ENCODE peak calls at places on chromosomes 2 and 18, in six cellular contexts. T, J, W, C, I and L are unnamed samples.

GRCh38 chr2:196260546-196260945 is 89.2 kb upstream of the STK17B start:
- DNase-seq in T (no peak), J (no peak), W (no peak), C (no peak), I (no peak), L (no peak)

GRCh38 chr2:74440005-74440377 is 1.7 kb downstream of the RTKN start:
- DNase-seq in T (no peak), J (peak), W (peak), C (no peak), I (no peak), L (no peak)

GRCh38 chr2:54579682-54580349 is 123.7 kb downstream of the SPTBN1 start:
- DNase-seq in T (no peak), J (no peak), W (no peak), C (peak), I (no peak), L (no peak)

GRCh38 chr2:56008661-56009411 is 85.3 kb upstream of the EFEMP1 start:
- DNase-seq in T (no peak), J (peak), W (no peak), C (no peak), I (peak), L (no peak)

GRCh38 chr2:37156071-37156856 is 516 bp downstream of the EIF2AK2 start:
- DNase-seq in T (no peak), J (peak), W (peak), C (no peak), I (no peak), L (no peak)

GRCh38 chr2:157327621-157328102 is 2.0 kb upstream of the ERMN start:
- DNase-seq in T (peak), J (peak), W (peak), C (peak), I (peak), L (peak)

GRCh38 chr18:75635096-75635495 is 207.6 kb upstream of the SMIM21 start:
- DNase-seq in T (no peak), J (no peak), W (no peak), C (no peak), I (no peak), L (no peak)

GRCh38 chr2:230816735-230817134 is 48.0 kb upstream of the ITM2C start:
- DNase-seq in T (no peak), J (no peak), W (no peak), C (no peak), I (no peak), L (no peak)

GRCh38 chr2:36371963-36372391 is 16.4 kb downstream of the CRIM1 start:
- DNase-seq in T (no peak), J (no peak), W (no peak), C (no peak), I (no peak), L (no peak)

GRCh38 chr2:233075966-233076339 is 15.8 kb downstream of the INPP5D start:
- DNase-seq in T (no peak), J (no peak), W (no peak), C (peak), I (no peak), L (no peak)

GRCh38 chr2:74188018-74188601 is 9.4 kb upstream of the MOB1A start:
- DNase-seq in T (no peak), J (no peak), W (no peak), C (no peak), I (no peak), L (no peak)

GRCh38 chr2:191636586-191636985 is 41.4 kb upstream of the NABP1 start:
- DNase-seq in T (no peak), J (no peak), W (no peak), C (no peak), I (no peak), L (no peak)

GRCh38 chr2:191636235-191636543 is 41.7 kb upstream of the NABP1 start:
- DNase-seq in T (no peak), J (no peak), W (no peak), C (no peak), I (no peak), L (no peak)

GRCh38 chr2:191638802-191639172 is 39.1 kb upstream of the NABP1 start:
- DNase-seq in T (no peak), J (no peak), W (no peak), C (no peak), I (no peak), L (no peak)

GRCh38 chr2:191638079-191638801 is 39.7 kb upstream of the NABP1 start:
- DNase-seq in T (no peak), J (no peak), W (peak), C (no peak), I (no peak), L (no peak)

GRCh38 chr2:191637182-191638078 is 40.5 kb upstream of the NABP1 start:
- DNase-seq in T (no peak), J (no peak), W (peak), C (no peak), I (no peak), L (no peak)
- TF ChIP-seq TAF1 in T (no peak), J (no peak), W (no peak), C (no peak), I (no peak), L (no peak)

DNA sequence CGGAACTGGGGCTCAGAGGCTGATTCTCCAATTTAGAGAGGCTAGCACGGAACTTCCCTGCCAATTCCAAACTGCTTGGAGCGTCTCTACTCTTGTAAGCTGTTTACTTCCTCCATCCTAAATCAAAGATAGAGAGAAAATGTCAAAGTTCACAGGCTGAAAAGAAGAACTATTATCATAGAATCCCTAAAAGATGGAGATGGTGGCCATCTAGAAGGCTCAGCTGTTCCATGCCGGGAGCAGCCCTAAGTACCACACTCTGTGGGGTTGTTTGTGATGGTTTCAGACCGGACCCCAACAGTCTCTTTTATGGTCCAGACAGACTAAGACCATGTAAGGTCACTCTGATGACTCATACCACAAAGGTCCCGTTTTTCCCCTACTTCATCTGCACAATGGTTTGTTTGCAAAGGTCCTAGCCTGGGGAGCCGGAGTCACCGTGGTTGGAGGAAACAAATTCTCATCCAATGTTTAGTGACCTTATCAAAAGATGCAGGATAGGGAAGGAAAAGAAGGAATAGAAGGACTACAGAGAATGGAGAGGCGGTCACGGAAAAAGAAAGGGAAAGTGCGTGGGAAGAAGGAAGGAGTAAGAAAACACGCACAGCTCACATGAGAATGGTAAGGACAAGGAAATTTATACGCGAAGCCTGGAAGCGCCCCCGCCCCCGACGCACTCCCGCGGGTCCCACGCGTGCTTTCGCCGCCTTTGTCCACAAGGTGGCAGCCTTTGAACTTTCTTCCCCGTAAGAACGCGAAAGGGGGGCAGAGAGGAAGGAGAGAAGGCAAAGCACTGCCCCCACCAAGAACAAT is 463 bp upstream of the ANTXR1 start:
- DNase-seq in T (peak), J (peak), W (peak), C (no peak), I (no peak), L (peak)
- TF ChIP-seq TAF1 in T (no peak), J (no peak), W (no peak), C (no peak), I (no peak), L (no peak)

GRCh38 chr2:7027961-7028655 is 110.9 kb downstream of the RNF144A start:
- DNase-seq in T (no peak), J (no peak), W (no peak), C (no peak), I (no peak), L (no peak)
- TF ChIP-seq TAF1 in T (no peak), J (no peak), W (no peak), C (no peak), I (no peak), L (no peak)

DNA sequence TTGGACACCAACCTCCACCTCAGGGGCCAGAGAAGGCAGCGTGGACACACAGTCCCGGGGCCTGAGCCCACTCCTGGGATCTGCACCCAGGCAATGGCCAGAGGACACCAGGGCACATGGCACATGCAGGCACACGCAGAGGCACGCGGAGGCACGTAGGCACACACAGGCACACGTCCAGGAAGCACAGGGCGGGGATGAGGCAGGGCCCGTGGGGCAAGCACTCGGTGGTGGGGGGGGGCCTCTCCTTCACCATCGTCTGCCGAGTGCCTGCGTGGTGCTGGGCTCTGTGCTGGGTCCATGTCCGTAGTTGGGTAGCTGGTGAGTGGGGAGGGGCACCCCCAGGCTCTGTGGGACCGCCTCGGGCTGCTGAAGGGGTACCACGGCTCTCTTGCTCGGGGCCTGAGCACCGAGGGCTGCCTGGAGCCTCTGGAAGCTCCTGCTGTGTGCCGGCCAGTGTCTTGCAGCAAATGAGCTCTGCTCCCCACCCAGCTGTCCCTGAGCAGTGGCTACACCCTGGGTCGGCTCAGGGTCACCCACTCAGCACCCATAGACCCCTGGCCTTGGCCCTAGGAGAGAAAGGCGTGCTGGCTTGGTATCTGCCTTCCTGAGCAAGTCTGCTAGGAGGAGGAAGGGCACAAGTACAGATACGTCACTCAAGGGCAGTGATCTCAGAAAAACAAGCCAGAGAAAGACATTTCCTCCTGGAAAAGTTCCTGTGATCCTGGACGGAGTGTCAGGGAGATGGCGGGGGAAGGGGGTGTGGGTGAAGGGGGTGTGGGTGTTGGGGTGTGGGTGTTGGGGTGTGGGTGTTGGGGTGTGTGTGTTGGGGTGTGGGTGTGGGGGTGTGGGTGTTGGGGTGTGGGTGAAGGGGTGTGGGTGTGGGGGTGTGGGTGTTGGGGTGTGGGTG is 26.5 kb downstream of the RTP5 start:
- DNase-seq in T (no peak), J (peak), W (no peak), C (no peak), I (no peak), L (no peak)
- TF ChIP-seq TAF1 in T (no peak), J (no peak), W (no peak), C (no peak), I (no peak), L (no peak)

DNA sequence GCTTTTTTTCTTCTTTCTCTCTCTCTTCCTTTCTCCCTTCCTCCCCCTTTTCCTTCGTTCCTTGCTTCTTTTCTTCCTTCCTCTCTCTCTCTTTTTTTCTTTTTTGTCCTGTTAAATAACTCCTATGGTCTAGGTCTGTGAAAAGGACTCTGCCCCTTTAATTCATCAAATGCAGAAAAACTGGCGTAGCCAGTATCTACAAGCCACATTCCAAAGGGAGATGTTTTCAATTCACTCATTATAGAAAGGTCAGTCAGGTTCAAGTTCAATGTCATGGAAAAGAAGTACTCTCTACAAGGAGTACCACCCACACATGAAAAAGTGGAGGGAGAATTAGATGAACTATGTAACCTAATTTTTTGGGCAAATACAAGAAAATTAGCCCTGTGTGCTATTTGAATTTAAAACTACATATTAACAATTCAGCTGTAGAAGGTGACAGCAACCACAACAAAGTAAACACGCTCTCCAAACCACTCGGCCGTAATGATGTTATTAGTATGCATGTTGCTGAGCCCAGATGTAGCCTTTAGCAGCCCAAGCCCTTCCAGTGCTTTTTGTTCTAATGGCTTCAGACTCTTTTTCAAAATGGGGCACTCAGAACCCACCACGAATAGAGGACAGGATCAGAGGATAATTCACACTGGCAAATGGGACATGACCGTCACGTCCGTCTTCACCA is 735.4 kb upstream of the FANCL start:
- DNase-seq in T (no peak), J (no peak), W (no peak), C (no peak), I (no peak), L (no peak)
- TF ChIP-seq TAF1 in T (no peak), J (no peak), W (no peak), C (no peak), I (no peak), L (no peak)

GRCh38 chr2:69099541-69099940 is 86.6 kb downstream of the ANTXR1 start:
- DNase-seq in T (no peak), J (no peak), W (no peak), C (no peak), I (no peak), L (no peak)
- TF ChIP-seq TAF1 in T (no peak), J (no peak), W (no peak), C (no peak), I (no peak), L (no peak)

GRCh38 chr2:143481728-143482127 is 352.5 kb downstream of the ARHGAP15 start:
- DNase-seq in T (no peak), J (no peak), W (no peak), C (no peak), I (peak), L (no peak)
- TF ChIP-seq TAF1 in T (no peak), J (no peak), W (no peak), C (no peak), I (no peak), L (no peak)

DNA sequence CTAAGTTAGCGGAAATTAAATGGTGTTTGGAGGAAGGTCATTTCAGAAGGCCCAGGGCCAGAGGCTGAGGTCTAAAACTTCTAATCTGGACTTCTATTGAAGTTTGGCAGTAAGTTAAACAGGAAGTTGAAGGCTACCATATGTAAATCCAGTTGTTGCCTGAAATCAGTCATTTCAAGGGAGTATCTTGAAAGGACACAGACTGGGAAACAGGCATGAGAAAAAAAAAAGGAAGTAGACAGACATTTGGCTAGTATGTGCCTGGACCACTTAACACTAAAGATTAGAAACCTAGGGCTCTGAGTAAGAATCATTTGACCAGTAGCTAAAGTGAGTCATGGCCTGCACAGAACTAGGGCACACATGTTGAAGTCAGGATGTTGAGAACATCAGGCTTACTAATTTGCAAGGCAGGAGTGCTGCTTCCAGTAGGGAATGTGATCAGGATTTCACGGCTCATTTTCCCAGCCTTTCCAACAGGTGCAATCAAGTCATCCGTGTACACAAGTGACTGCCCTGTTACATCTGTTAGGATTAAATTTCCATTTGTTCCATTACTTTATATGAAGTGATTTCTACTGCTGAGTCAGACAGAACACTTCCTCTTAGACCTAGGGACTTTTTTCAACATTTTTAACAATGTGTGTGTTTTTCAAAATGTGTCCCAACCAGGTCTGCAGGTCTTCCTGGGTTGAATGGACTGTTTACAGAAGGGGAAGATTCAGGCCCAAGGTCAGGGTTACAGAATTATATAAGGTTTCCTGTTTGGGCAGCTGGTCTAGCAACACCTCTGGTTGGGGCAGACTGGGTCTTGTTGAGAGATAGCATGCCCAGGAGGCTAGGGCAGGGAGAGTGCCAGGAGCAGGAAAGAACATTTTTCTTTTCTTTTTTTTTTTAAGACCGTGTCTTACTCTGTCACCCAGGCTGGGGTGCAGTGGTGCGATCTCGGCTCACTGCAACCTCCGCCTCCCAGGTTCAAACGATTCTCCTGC is 145.6 kb downstream of the TGIF1 start:
- DNase-seq in T (no peak), J (no peak), W (peak), C (peak), I (no peak), L (no peak)
- TF ChIP-seq TAF1 in T (no peak), J (no peak), W (no peak), C (peak), I (no peak), L (no peak)

GRCh38 chr2:241191101-241191500 is 2.6 kb downstream of the ANO7 start:
- DNase-seq in T (no peak), J (no peak), W (peak), C (no peak), I (no peak), L (no peak)
- TF ChIP-seq TAF1 in T (no peak), J (no peak), W (no peak), C (no peak), I (no peak), L (no peak)